ENCODE peak calls at places on chromosomes 12 and 14, in four cellular contexts. M, G, J and W are unnamed samples.

GRCh38 chr12:95412826-95413311 is 61.1 kb upstream of the METAP2 start:
- DNase-seq in J (peak), G (peak), M (peak), W (peak)

GRCh38 chr12:86719381-86719780 is 463.2 kb upstream of the MGAT4C start:
- DNase-seq in M (peak), G (peak), J (peak), W (no peak)

GRCh38 chr12:94445662-94446061 is 14.0 kb downstream of the CEP83 start:
- DNase-seq in J (no peak), M (peak), G (no peak), W (peak)

GRCh38 chr14:72810201-72810600 is 83.7 kb downstream of the DPF3 start:
- DNase-seq in M (no peak), G (peak), J (no peak), W (no peak)

GRCh38 chr12:9130244-9130643 is 14.5 kb upstream of the A2M start:
- DNase-seq in J (no peak), G (no peak), M (no peak), W (no peak)

GRCh38 chr12:107649615-107650014 is 36.0 kb upstream of the PWP1 start:
- DNase-seq in J (no peak), G (no peak), M (no peak), W (no peak)

GRCh38 chr12:124721501-124722154 is 142.0 kb downstream of the SCARB1 start:
- DNase-seq in M (no peak), J (no peak), G (no peak), W (no peak)

GRCh38 chr12:13744566-13744965 is 236.8 kb downstream of the GRIN2B start:
- DNase-seq in M (no peak), G (no peak), J (no peak), W (no peak)

GRCh38 chr14:92599786-92600185 is 86.2 kb downstream of the RIN3 start:
- DNase-seq in J (no peak), M (peak), G (peak), W (peak)

GRCh38 chr14:91444335-91445020 is 26.9 kb upstream of the CCDC88C start:
- DNase-seq in G (no peak), M (no peak), J (no peak), W (no peak)

GRCh38 chr12:45227668-45228067 is 11.8 kb downstream of the ANO6 start:
- DNase-seq in M (no peak), J (no peak), G (no peak), W (no peak)

GRCh38 chr14:56027916-56028637 is 90.1 kb upstream of the PELI2 start:
- DNase-seq in G (no peak), J (no peak), M (no peak), W (no peak)

GRCh38 chr12:51076235-51076930 is 7.0 kb downstream of the CSRNP2 start:
- DNase-seq in G (no peak), M (no peak), J (no peak), W (no peak)

GRCh38 chr12:52506858-52507715 is 13.1 kb downstream of the KRT5 start:
- DNase-seq in J (peak), M (peak), G (peak), W (peak)

GRCh38 chr12:121403721-121404120 is 3.8 kb downstream of the RNF34 start:
- DNase-seq in M (no peak), G (no peak), J (no peak), W (no peak)

GRCh38 chr12:38890102-38890501 is 15.3 kb downstream of the CPNE8 start:
- DNase-seq in M (no peak), G (no peak), J (no peak), W (no peak)

GRCh38 chr14:45990252-45990651 is 661.3 kb downstream of the RPL10L start:
- DNase-seq in J (peak), M (no peak), G (no peak), W (peak)

GRCh38 chr12:113601656-113602263 is 130.1 kb upstream of the LHX5 start:
- DNase-seq in G (no peak), M (no peak), J (no peak), W (peak)

GRCh38 chr12:42332301-42332894 is 6.4 kb downstream of the PPHLN1 start:
- DNase-seq in M (peak), J (peak), G (peak), W (peak)

GRCh38 chr12:29710104-29710503 is 73.6 kb downstream of the TMTC1 start:
- DNase-seq in J (no peak), G (peak), M (no peak), W (no peak)

GRCh38 chr14:55706341-55706684 is 126.3 kb downstream of the KTN1 start:
- DNase-seq in G (no peak), J (no peak), M (no peak), W (no peak)

GRCh38 chr14:104604461-104605449 is at the start of gene TMEM179:
- DNase-seq in J (no peak), G (peak), M (no peak), W (peak)

GRCh38 chr12:57713209-57713608 is 19.3 kb downstream of the OS9 start:
- DNase-seq in M (no peak), J (no peak), G (no peak), W (no peak)

GRCh38 chr12:69598174-69598753 is 12.4 kb downstream of the LRRC10 start:
- DNase-seq in M (no peak), G (no peak), J (no peak), W (no peak)

GRCh38 chr12:105601158-105601557 is 270.7 kb downstream of the C12orf75 start:
- DNase-seq in M (no peak), G (no peak), J (no peak), W (no peak)

GRCh38 chr12:122977655-122978392 is 2.7 kb upstream of the ARL6IP4 start:
- DNase-seq in M (no peak), G (no peak), J (no peak), W (no peak)

GRCh38 chr14:44846232-44846824 is 115.4 kb downstream of the KLHL28 start:
- DNase-seq in J (peak), G (peak), M (peak), W (peak)

GRCh38 chr14:77554207-77554606 is 55.6 kb upstream of the ISM2 start:
- DNase-seq in G (no peak), M (no peak), J (no peak), W (no peak)

GRCh38 chr12:110533607-110534006 is 31.5 kb downstream of the RAD9B start:
- DNase-seq in M (peak), G (no peak), J (no peak), W (no peak)